ENCODE peak calls at places on chromosomes 5 and 9, in seven cellular contexts. W is activated CD4-positive, alpha-beta T cell treated with anti-CD3 and anti-CD28 coated beads, Interleukin-2, amount 50 U/mL, for 24 hours; Z is EL; A is NCI-H1417 treated with DMSO at 0.1 percent for 48 hours; R is putamen; G is iris pigment epithelial cell; S is upper lobe of right lung. U is an unnamed sample.

GRCh38 chr5:115869256-115869655 is 27.5 kb downstream of the AP3S1 start:
- DNase-seq in R (no peak), G (peak; percentile 59), S (no peak), Z (no peak), A (no peak), W (no peak), U (no peak)

GRCh38 chr9:20361220-20361619 is 261.1 kb downstream of the MLLT3 start:
- DNase-seq in W (no peak), Z (no peak), R (no peak), S (no peak), G (no peak), A (no peak), U (no peak)

GRCh38 chr5:172149073-172149472 is 39.0 kb downstream of the STK10 start:
- DNase-seq in G (peak; percentile 88), Z (peak; percentile 87), S (no peak), R (no peak), A (no peak), W (no peak), U (no peak)

GRCh38 chr5:34905564-34905963 is 9.7 kb downstream of the RAD1 start:
- DNase-seq in W (no peak), G (no peak), S (no peak), A (no peak), R (no peak), Z (no peak), U (no peak)

GRCh38 chr5:79973511-79973910 is 17.6 kb downstream of the MTX3 start:
- DNase-seq in R (no peak), W (no peak), A (no peak), Z (no peak), S (no peak), G (no peak), U (no peak)

GRCh38 chr5:128671861-128672414 is 133.9 kb upstream of the FBN2 start:
- DNase-seq in W (no peak), S (no peak), Z (no peak), G (no peak), A (no peak), R (no peak), U (no peak)

GRCh38 chr5:160649304-160649703 is 202.7 kb downstream of the ATP10B start:
- DNase-seq in S (no peak), R (no peak), W (no peak), Z (peak; percentile 1), G (no peak), A (no peak), U (peak; percentile 44)

GRCh38 chr5:59040007-59040803 is 457.3 kb downstream of the RAB3C start:
- DNase-seq in R (no peak), Z (no peak), G (peak; percentile 89), A (no peak), W (no peak), S (no peak), U (no peak)

GRCh38 chr5:117794847-117795246 is 1193.5 kb downstream of the DTWD2 start:
- DNase-seq in R (no peak), G (no peak), A (no peak), W (no peak), S (no peak), Z (peak; percentile 58), U (no peak)

GRCh38 chr9:6566409-6567139 is 79.0 kb downstream of the GLDC start:
- DNase-seq in W (peak; percentile 14), Z (peak; percentile 98), G (peak; percentile 98), A (no peak), R (no peak), S (no peak), U (no peak)

GRCh38 chr9:104831681-104832080 is 67.8 kb downstream of the NIPSNAP3B start:
- DNase-seq in G (peak; percentile 91), Z (peak; percentile 36), W (no peak), S (no peak), A (no peak), R (no peak), U (no peak)

GRCh38 chr9:125074976-125075375 is 68.4 kb downstream of the SCAI start:
- DNase-seq in R (no peak), A (no peak), G (peak; percentile 73), S (no peak), Z (peak; percentile 30), W (no peak), U (no peak)

GRCh38 chr9:117763314-117763713 is 59.1 kb downstream of the TLR4 start:
- DNase-seq in R (peak; percentile 80), W (no peak), A (no peak), G (peak; percentile 53), Z (peak; percentile 74), S (no peak), U (no peak)

GRCh38 chr9:122832194-122832593 is 3.8 kb upstream of the PDCL start:
- DNase-seq in S (no peak), G (no peak), W (no peak), Z (no peak), A (no peak), R (no peak), U (no peak)

GRCh38 chr5:77627869-77628674 is 10.4 kb downstream of the OTP start:
- DNase-seq in Z (no peak), G (no peak), R (no peak), A (no peak), S (no peak), W (no peak), U (no peak)

GRCh38 chr5:135834639-135835529 is at the start of gene SLC25A48:
- DNase-seq in G (peak; percentile 5), Z (peak; percentile 48), W (peak; percentile 7), S (peak; percentile 76), R (peak; percentile 22), A (no peak), U (no peak)

GRCh38 chr5:145825751-145826180 is 9.4 kb downstream of the PRELID2 start:
- DNase-seq in Z (peak; percentile 63), G (peak; percentile 69), R (no peak), W (no peak), S (no peak), A (no peak), U (peak; percentile 36)

GRCh38 chr9:87198716-87199115 is 251.4 kb upstream of the GAS1 start:
- DNase-seq in S (no peak), Z (peak; percentile 21), R (no peak), G (peak; percentile 54), A (no peak), W (no peak), U (no peak)

GRCh38 chr5:170333161-170333909 is 35.8 kb upstream of the LCP2 start:
- DNase-seq in W (peak; percentile 67), S (no peak), G (no peak), R (no peak), A (no peak), Z (peak; percentile 2), U (peak; percentile 70)

GRCh38 chr9:117205806-117206205 is 209.1 kb downstream of the ASTN2 start:
- DNase-seq in S (no peak), R (no peak), W (no peak), Z (no peak), G (no peak), A (no peak), U (no peak)